ENCODE peak calls at places on chromosomes 1 and 21, in seven cellular contexts. One of them, this sample, is unnamed.

GRCh38 chr1:94873520-94874351 is 53.2 kb downstream of the CNN3 start:
- DNase-seq in activated T-cell treated with anti-CD3 and anti-CD28 coated beads for 1 hour: no peak
- DNase-seq in sciatic nerve: no peak
- DNase-seq in activated CD4-positive, alpha-beta T cell treated with anti-CD3 and anti-CD28 coated beads for 36 hours: no peak
- DNase-seq in T-helper 2 cell: no peak
- DNase-seq in central memory CD4-positive, alpha-beta T cell: no peak
- DNase-seq in NCI-H510A treated with DMSO at 0.1 percent for 48 hours: peak
- DNase-seq in this sample: no peak

GRCh38 chr1:244653439-244654283 is 735 bp downstream of the DESI2 start:
- DNase-seq in activated T-cell treated with anti-CD3 and anti-CD28 coated beads for 1 hour: no peak
- DNase-seq in central memory CD4-positive, alpha-beta T cell: no peak
- DNase-seq in NCI-H510A treated with DMSO at 0.1 percent for 48 hours: no peak
- DNase-seq in sciatic nerve: no peak
- DNase-seq in T-helper 2 cell: no peak
- DNase-seq in activated CD4-positive, alpha-beta T cell treated with anti-CD3 and anti-CD28 coated beads for 36 hours: peak
- DNase-seq in this sample: peak

GRCh38 chr1:184497962-184498723 is 111.3 kb downstream of the C1orf21 start:
- DNase-seq in activated CD4-positive, alpha-beta T cell treated with anti-CD3 and anti-CD28 coated beads for 36 hours: no peak
- DNase-seq in NCI-H510A treated with DMSO at 0.1 percent for 48 hours: no peak
- DNase-seq in central memory CD4-positive, alpha-beta T cell: no peak
- DNase-seq in sciatic nerve: no peak
- DNase-seq in T-helper 2 cell: no peak
- DNase-seq in activated T-cell treated with anti-CD3 and anti-CD28 coated beads for 1 hour: no peak
- DNase-seq in this sample: no peak

GRCh38 chr1:59125154-59125553 is 171.7 kb upstream of the FGGY start:
- DNase-seq in NCI-H510A treated with DMSO at 0.1 percent for 48 hours: no peak
- DNase-seq in T-helper 2 cell: no peak
- DNase-seq in sciatic nerve: no peak
- DNase-seq in central memory CD4-positive, alpha-beta T cell: peak
- DNase-seq in activated CD4-positive, alpha-beta T cell treated with anti-CD3 and anti-CD28 coated beads for 36 hours: peak
- DNase-seq in activated T-cell treated with anti-CD3 and anti-CD28 coated beads for 1 hour: no peak
- DNase-seq in this sample: no peak

GRCh38 chr1:205262706-205263105 is 35.0 kb downstream of the TMCC2 start:
- DNase-seq in T-helper 2 cell: no peak
- DNase-seq in activated CD4-positive, alpha-beta T cell treated with anti-CD3 and anti-CD28 coated beads for 36 hours: no peak
- DNase-seq in central memory CD4-positive, alpha-beta T cell: no peak
- DNase-seq in NCI-H510A treated with DMSO at 0.1 percent for 48 hours: no peak
- DNase-seq in activated T-cell treated with anti-CD3 and anti-CD28 coated beads for 1 hour: no peak
- DNase-seq in sciatic nerve: no peak
- DNase-seq in this sample: no peak

GRCh38 chr1:214445846-214446614 is 105.4 kb downstream of the PTPN14 start:
- DNase-seq in NCI-H510A treated with DMSO at 0.1 percent for 48 hours: no peak
- DNase-seq in central memory CD4-positive, alpha-beta T cell: no peak
- DNase-seq in activated T-cell treated with anti-CD3 and anti-CD28 coated beads for 1 hour: no peak
- DNase-seq in activated CD4-positive, alpha-beta T cell treated with anti-CD3 and anti-CD28 coated beads for 36 hours: no peak
- DNase-seq in sciatic nerve: no peak
- DNase-seq in T-helper 2 cell: no peak
- DNase-seq in this sample: peak

GRCh38 chr1:54998677-54999076 is at the start of gene BSND:
- DNase-seq in T-helper 2 cell: no peak
- DNase-seq in sciatic nerve: no peak
- DNase-seq in NCI-H510A treated with DMSO at 0.1 percent for 48 hours: peak
- DNase-seq in activated T-cell treated with anti-CD3 and anti-CD28 coated beads for 1 hour: no peak
- DNase-seq in central memory CD4-positive, alpha-beta T cell: no peak
- DNase-seq in activated CD4-positive, alpha-beta T cell treated with anti-CD3 and anti-CD28 coated beads for 36 hours: no peak
- DNase-seq in this sample: no peak

GRCh38 chr1:180229483-180230415 is at the start of gene LHX4:
- DNase-seq in sciatic nerve: no peak
- DNase-seq in T-helper 2 cell: no peak
- DNase-seq in NCI-H510A treated with DMSO at 0.1 percent for 48 hours: peak
- DNase-seq in activated T-cell treated with anti-CD3 and anti-CD28 coated beads for 1 hour: no peak
- DNase-seq in central memory CD4-positive, alpha-beta T cell: no peak
- DNase-seq in activated CD4-positive, alpha-beta T cell treated with anti-CD3 and anti-CD28 coated beads for 36 hours: peak
- DNase-seq in this sample: peak

GRCh38 chr21:33339938-33340337 is 15.2 kb downstream of the IFNAR1 start:
- DNase-seq in central memory CD4-positive, alpha-beta T cell: no peak
- DNase-seq in activated CD4-positive, alpha-beta T cell treated with anti-CD3 and anti-CD28 coated beads for 36 hours: no peak
- DNase-seq in activated T-cell treated with anti-CD3 and anti-CD28 coated beads for 1 hour: no peak
- DNase-seq in NCI-H510A treated with DMSO at 0.1 percent for 48 hours: no peak
- DNase-seq in T-helper 2 cell: no peak
- DNase-seq in sciatic nerve: no peak
- DNase-seq in this sample: no peak

GRCh38 chr1:84478876-84479868 is at the start of gene RPF1:
- DNase-seq in central memory CD4-positive, alpha-beta T cell: peak
- DNase-seq in sciatic nerve: peak
- DNase-seq in activated T-cell treated with anti-CD3 and anti-CD28 coated beads for 1 hour: peak
- DNase-seq in activated CD4-positive, alpha-beta T cell treated with anti-CD3 and anti-CD28 coated beads for 36 hours: peak
- DNase-seq in T-helper 2 cell: peak
- DNase-seq in NCI-H510A treated with DMSO at 0.1 percent for 48 hours: peak
- DNase-seq in this sample: peak

GRCh38 chr1:55064071-55064581 is 24.8 kb downstream of the PCSK9 start:
- DNase-seq in activated T-cell treated with anti-CD3 and anti-CD28 coated beads for 1 hour: no peak
- DNase-seq in activated CD4-positive, alpha-beta T cell treated with anti-CD3 and anti-CD28 coated beads for 36 hours: peak
- DNase-seq in T-helper 2 cell: no peak
- DNase-seq in sciatic nerve: no peak
- DNase-seq in central memory CD4-positive, alpha-beta T cell: no peak
- DNase-seq in NCI-H510A treated with DMSO at 0.1 percent for 48 hours: no peak
- DNase-seq in this sample: no peak

GRCh38 chr1:31901838-31902508 is 36.2 kb downstream of the PTP4A2 start:
- DNase-seq in activated CD4-positive, alpha-beta T cell treated with anti-CD3 and anti-CD28 coated beads for 36 hours: no peak
- DNase-seq in central memory CD4-positive, alpha-beta T cell: no peak
- DNase-seq in activated T-cell treated with anti-CD3 and anti-CD28 coated beads for 1 hour: no peak
- DNase-seq in T-helper 2 cell: no peak
- DNase-seq in NCI-H510A treated with DMSO at 0.1 percent for 48 hours: no peak
- DNase-seq in sciatic nerve: no peak
- DNase-seq in this sample: no peak

GRCh38 chr1:182642461-182642860 is 38.3 kb upstream of the RGS16 start:
- DNase-seq in T-helper 2 cell: no peak
- DNase-seq in sciatic nerve: no peak
- DNase-seq in central memory CD4-positive, alpha-beta T cell: no peak
- DNase-seq in activated T-cell treated with anti-CD3 and anti-CD28 coated beads for 1 hour: no peak
- DNase-seq in NCI-H510A treated with DMSO at 0.1 percent for 48 hours: no peak
- DNase-seq in activated CD4-positive, alpha-beta T cell treated with anti-CD3 and anti-CD28 coated beads for 36 hours: no peak
- DNase-seq in this sample: no peak

GRCh38 chr1:10242811-10243210 is 32.4 kb downstream of the KIF1B start:
- DNase-seq in activated CD4-positive, alpha-beta T cell treated with anti-CD3 and anti-CD28 coated beads for 36 hours: no peak
- DNase-seq in NCI-H510A treated with DMSO at 0.1 percent for 48 hours: no peak
- DNase-seq in sciatic nerve: no peak
- DNase-seq in activated T-cell treated with anti-CD3 and anti-CD28 coated beads for 1 hour: no peak
- DNase-seq in central memory CD4-positive, alpha-beta T cell: no peak
- DNase-seq in T-helper 2 cell: no peak
- DNase-seq in this sample: no peak

GRCh38 chr1:88350648-88351047 is 333.4 kb upstream of the PKN2 start:
- DNase-seq in sciatic nerve: no peak
- DNase-seq in activated CD4-positive, alpha-beta T cell treated with anti-CD3 and anti-CD28 coated beads for 36 hours: no peak
- DNase-seq in central memory CD4-positive, alpha-beta T cell: no peak
- DNase-seq in activated T-cell treated with anti-CD3 and anti-CD28 coated beads for 1 hour: no peak
- DNase-seq in T-helper 2 cell: no peak
- DNase-seq in NCI-H510A treated with DMSO at 0.1 percent for 48 hours: no peak
- DNase-seq in this sample: no peak

GRCh38 chr1:208235983-208236761 is 8.0 kb downstream of the PLXNA2 start:
- DNase-seq in activated T-cell treated with anti-CD3 and anti-CD28 coated beads for 1 hour: no peak
- DNase-seq in central memory CD4-positive, alpha-beta T cell: peak
- DNase-seq in activated CD4-positive, alpha-beta T cell treated with anti-CD3 and anti-CD28 coated beads for 36 hours: peak
- DNase-seq in NCI-H510A treated with DMSO at 0.1 percent for 48 hours: peak
- DNase-seq in T-helper 2 cell: no peak
- DNase-seq in sciatic nerve: no peak
- DNase-seq in this sample: no peak

GRCh38 chr1:84574936-84575335 is 696 bp upstream of the CTBS start:
- DNase-seq in T-helper 2 cell: no peak
- DNase-seq in activated T-cell treated with anti-CD3 and anti-CD28 coated beads for 1 hour: no peak
- DNase-seq in activated CD4-positive, alpha-beta T cell treated with anti-CD3 and anti-CD28 coated beads for 36 hours: no peak
- DNase-seq in sciatic nerve: no peak
- DNase-seq in central memory CD4-positive, alpha-beta T cell: no peak
- DNase-seq in NCI-H510A treated with DMSO at 0.1 percent for 48 hours: no peak
- DNase-seq in this sample: no peak

GRCh38 chr1:63087966-63088365 is 234.4 kb upstream of the FOXD3 start:
- DNase-seq in activated T-cell treated with anti-CD3 and anti-CD28 coated beads for 1 hour: no peak
- DNase-seq in activated CD4-positive, alpha-beta T cell treated with anti-CD3 and anti-CD28 coated beads for 36 hours: no peak
- DNase-seq in sciatic nerve: no peak
- DNase-seq in central memory CD4-positive, alpha-beta T cell: no peak
- DNase-seq in NCI-H510A treated with DMSO at 0.1 percent for 48 hours: no peak
- DNase-seq in T-helper 2 cell: no peak
- DNase-seq in this sample: no peak

GRCh38 chr1:213985181-213986019 is 2.4 kb upstream of the PROX1 start:
- DNase-seq in T-helper 2 cell: no peak
- DNase-seq in activated T-cell treated with anti-CD3 and anti-CD28 coated beads for 1 hour: no peak
- DNase-seq in sciatic nerve: no peak
- DNase-seq in NCI-H510A treated with DMSO at 0.1 percent for 48 hours: peak
- DNase-seq in activated CD4-positive, alpha-beta T cell treated with anti-CD3 and anti-CD28 coated beads for 36 hours: peak
- DNase-seq in central memory CD4-positive, alpha-beta T cell: no peak
- DNase-seq in this sample: peak

This sample was measured in A673.